ENCODE peak calls at places on chromosomes 12 and 14, in eight cellular contexts. H is GM13976, F is glutamatergic neuron, M is fibroblast of lung, I is tibial nerve, Y is LNCaP clone FGC, V is GM13977, D is psoas muscle. W is an unnamed sample.

GRCh38 chr14:70919774-70920173 is 12.5 kb downstream of the PCNX1 start:
- DNase-seq in F (no peak), V (no peak), I (no peak), H (no peak), D (no peak), M (peak), Y (no peak), W (no peak)

GRCh38 chr14:33938131-33938949 is 12.5 kb downstream of the EGLN3 start:
- DNase-seq in I (no peak), Y (peak), F (peak), H (no peak), D (peak), V (no peak), M (no peak), W (peak)

GRCh38 chr12:69284131-69284530 is 44.8 kb downstream of the CPSF6 start:
- DNase-seq in I (peak), M (peak), V (no peak), H (peak), Y (no peak), D (peak), F (peak), W (peak)

GRCh38 chr14:60760648-60761364 is 26.2 kb downstream of the MNAT1 start:
- DNase-seq in Y (peak), H (no peak), V (no peak), D (no peak), F (no peak), I (no peak), M (no peak), W (no peak)

GRCh38 chr14:98926151-98926550 is 345.8 kb downstream of the BCL11B start:
- DNase-seq in I (no peak), V (no peak), M (no peak), F (no peak), Y (no peak), H (no peak), D (no peak), W (no peak)

GRCh38 chr12:105671720-105672119 is 341.2 kb downstream of the C12orf75 start:
- DNase-seq in D (no peak), V (no peak), M (no peak), F (no peak), I (no peak), H (no peak), Y (no peak), W (no peak)

GRCh38 chr12:87661770-87662402 is 367.3 kb downstream of the C12orf50 start:
- DNase-seq in F (no peak), D (no peak), Y (no peak), M (peak), H (no peak), I (no peak), V (no peak), W (no peak)

GRCh38 chr14:71532349-71532748 is 399.9 kb upstream of the RGS6 start:
- DNase-seq in I (no peak), Y (no peak), V (no peak), F (no peak), M (peak), H (no peak), D (no peak), W (no peak)

GRCh38 chr12:124498178-124498869 is 69.1 kb downstream of the NCOR2 start:
- DNase-seq in V (no peak), D (peak), I (no peak), Y (no peak), F (no peak), M (peak), H (no peak), W (no peak)

GRCh38 chr12:30437044-30437443 is 258.6 kb downstream of the IPO8 start:
- DNase-seq in H (no peak), D (no peak), V (no peak), M (peak), Y (peak), F (no peak), I (no peak), W (no peak)

GRCh38 chr14:105842105-105842504 is 315.7 kb downstream of the TMEM121 start:
- DNase-seq in V (no peak), D (no peak), I (no peak), Y (no peak), M (no peak), H (no peak), F (no peak), W (no peak)

GRCh38 chr14:75123991-75124390 is 2.9 kb downstream of the NEK9 start:
- DNase-seq in D (no peak), F (no peak), M (peak), I (no peak), Y (no peak), H (no peak), V (peak), W (no peak)

GRCh38 chr14:97029800-97030199 is 232.6 kb downstream of the VRK1 start:
- DNase-seq in M (no peak), Y (no peak), D (no peak), I (no peak), H (no peak), F (no peak), V (no peak), W (no peak)

GRCh38 chr14:79467837-79468236 is 743.5 kb downstream of the DIO2 start:
- DNase-seq in H (no peak), Y (no peak), M (peak), F (no peak), V (no peak), D (no peak), I (no peak), W (no peak)

GRCh38 chr12:111451649-111452129 is 46.0 kb downstream of the SH2B3 start:
- DNase-seq in Y (peak), F (no peak), H (peak), V (peak), I (no peak), D (no peak), M (peak), W (no peak)

GRCh38 chr12:6965026-6965661 is 5.3 kb downstream of the PHB2 start:
- DNase-seq in I (no peak), Y (peak), F (peak), V (peak), M (peak), H (peak), D (peak), W (peak)

GRCh38 chr14:96297000-96297399 is 41.0 kb downstream of the BDKRB1 start:
- DNase-seq in H (peak), V (no peak), D (no peak), F (no peak), M (no peak), Y (no peak), I (no peak), W (no peak)

GRCh38 chr12:105672576-105672975 is 342.1 kb downstream of the C12orf75 start:
- DNase-seq in Y (no peak), F (peak), H (no peak), M (peak), V (no peak), D (peak), I (peak), W (peak)

GRCh38 chr12:14962797-14963196 is 1.4 kb upstream of the ARHGDIB start:
- DNase-seq in F (no peak), V (no peak), M (no peak), Y (no peak), D (no peak), I (no peak), H (no peak), W (no peak)

GRCh38 chr12:14964401-14964800 is 3.0 kb upstream of the ARHGDIB start:
- DNase-seq in V (no peak), M (no peak), D (no peak), H (no peak), F (no peak), I (no peak), Y (no peak), W (no peak)

GRCh38 chr12:14962180-14962579 is 779 bp upstream of the ARHGDIB start:
- DNase-seq in I (no peak), H (no peak), M (no peak), D (no peak), F (no peak), Y (no peak), V (no peak), W (no peak)

GRCh38 chr12:14965221-14965620 is 3.8 kb upstream of the ARHGDIB start:
- DNase-seq in Y (no peak), V (no peak), H (no peak), F (no peak), M (no peak), D (no peak), I (no peak), W (no peak)

GRCh38 chr12:14963520-14963919 is 2.1 kb upstream of the ARHGDIB start:
- DNase-seq in M (no peak), I (no peak), Y (no peak), H (no peak), F (no peak), V (no peak), D (no peak), W (no peak)
- TF ChIP-seq CTCF in M (no peak), I (no peak), Y (no peak), H (no peak), F (no peak), V (no peak), D (no peak), W (no peak)

DNA sequence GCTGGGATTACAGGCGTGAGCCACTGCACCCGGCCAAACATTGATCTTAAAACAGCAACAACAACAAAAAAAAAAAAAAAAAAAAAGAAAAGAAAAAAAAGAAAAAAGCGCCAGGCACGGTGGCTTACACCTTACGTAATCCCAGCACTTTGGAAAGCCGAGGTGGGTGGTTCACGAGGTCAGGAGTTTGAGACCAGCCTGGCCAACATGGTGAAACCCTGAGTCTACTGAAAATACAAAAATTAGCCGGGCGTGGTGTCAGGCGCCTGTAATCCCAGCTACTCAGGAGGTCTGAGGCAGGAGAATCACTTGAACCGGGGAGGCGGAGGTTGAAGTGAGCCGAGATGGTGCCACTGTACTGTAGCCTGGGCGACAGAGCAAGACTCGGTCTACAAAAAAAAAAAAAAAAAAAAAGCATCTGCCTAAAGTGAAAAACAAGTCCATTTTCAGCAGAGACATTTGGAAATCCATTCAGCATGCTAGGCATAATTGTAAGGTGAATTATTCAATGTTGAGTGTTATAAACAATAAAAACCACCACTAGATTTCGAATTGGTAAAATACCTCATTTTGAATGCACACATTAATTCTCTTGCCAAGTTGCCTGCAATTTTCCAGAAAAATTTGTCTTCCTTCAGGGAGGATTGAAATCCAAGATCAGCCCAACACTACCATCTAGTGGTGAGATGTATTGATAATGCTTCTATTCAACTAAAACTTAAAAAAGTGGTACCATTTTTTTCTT is 8.0 kb upstream of the CERS5 start:
- DNase-seq in V (peak), I (no peak), F (no peak), H (peak), D (no peak), Y (no peak), M (peak), W (no peak)
- TF ChIP-seq CTCF in V (peak), I (peak), F (peak), H (peak), D (peak), Y (peak), M (peak), W (peak)

GRCh38 chr12:53481957-53482586 is 17.2 kb downstream of the MAP3K12 start:
- DNase-seq in Y (no peak), D (no peak), I (no peak), V (no peak), H (no peak), M (no peak), F (no peak), W (no peak)
- TF ChIP-seq CTCF in Y (no peak), D (peak), I (peak), V (no peak), H (no peak), M (peak), F (peak), W (peak)

DNA sequence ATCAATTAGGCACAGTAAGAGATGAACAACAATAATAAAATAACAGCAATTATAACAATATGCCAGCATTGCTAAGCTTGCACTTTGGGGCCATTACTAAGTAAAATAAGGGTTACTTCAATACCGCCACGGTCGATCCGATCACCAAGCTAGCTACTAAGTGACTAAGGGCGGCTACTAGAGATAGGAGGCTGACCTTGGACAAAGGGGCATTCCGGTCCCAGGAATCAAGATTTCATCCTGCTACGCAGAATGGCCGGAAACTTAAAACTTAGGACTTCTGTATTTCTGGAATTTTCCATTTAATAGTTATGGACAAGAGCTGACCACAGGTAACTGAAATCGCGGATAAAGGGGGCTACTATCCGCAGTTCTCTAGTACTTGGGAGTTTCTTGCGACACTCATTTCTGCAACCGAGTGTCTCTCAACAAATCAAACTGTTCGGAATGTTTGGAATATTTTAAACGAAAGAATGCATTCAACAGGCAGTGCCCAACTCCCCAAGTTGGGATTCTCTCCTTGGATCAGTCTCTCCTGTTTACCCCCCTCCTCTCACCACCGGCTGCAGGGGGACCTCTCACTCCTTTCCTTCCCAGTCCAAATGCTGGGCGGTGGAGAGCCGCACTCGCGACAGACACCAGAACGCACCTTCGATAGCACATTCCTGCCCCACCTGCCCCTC is 648 bp downstream of the HEBP1 start:
- DNase-seq in F (peak), Y (no peak), D (no peak), H (no peak), V (no peak), I (no peak), M (peak), W (no peak)
- TF ChIP-seq CTCF in F (no peak), Y (no peak), D (no peak), H (no peak), V (no peak), I (no peak), M (peak), W (no peak)

DNA sequence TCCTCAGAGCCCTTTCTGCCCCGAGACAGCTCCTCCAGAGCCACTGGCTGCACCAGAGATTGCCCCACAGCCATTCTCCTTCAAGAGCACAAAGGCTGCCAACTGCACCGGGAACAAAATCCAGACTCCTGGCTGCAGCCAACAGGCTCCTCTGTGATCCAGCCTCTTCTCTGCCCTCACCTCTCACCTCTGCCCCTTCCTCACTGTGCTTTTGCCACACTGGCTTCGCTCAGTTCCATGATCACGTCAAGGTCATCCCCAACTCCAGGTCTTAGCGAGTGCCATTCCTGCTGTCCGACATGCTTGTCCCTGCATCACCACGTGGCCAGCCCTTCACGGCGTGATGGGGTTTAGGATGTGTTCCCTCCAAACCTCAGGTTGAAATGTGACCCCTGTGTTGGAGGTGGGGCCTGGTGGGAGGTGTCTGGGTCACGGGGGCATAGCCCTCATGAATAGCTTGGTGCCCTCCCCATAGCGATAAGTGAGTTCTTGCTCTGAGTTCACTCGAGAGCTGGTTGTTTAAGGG is 149.3 kb downstream of the PIWIL1 start:
- DNase-seq in D (no peak), F (no peak), Y (no peak), M (no peak), H (no peak), V (no peak), I (no peak), W (no peak)
- TF ChIP-seq CTCF in D (no peak), F (no peak), Y (no peak), M (no peak), H (no peak), V (no peak), I (no peak), W (no peak)

DNA sequence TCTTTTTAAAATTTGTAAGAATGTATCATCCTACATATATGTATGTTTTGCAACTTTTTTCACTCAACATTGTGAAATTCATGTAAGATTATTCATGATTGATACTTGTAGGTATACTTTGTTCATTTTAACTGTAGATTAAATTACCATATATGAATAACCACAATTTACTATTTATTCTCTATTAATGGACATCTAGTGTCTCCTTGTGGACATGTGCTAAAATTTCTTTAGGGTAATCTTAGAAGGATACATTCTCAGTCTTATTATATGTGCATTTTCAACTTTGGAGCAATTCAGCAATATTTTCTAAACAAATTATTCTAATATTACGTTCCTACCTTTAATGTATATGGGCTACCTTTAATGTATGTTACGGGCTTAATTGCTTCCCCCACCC is 192.4 kb downstream of the FUT8 start:
- DNase-seq in D (no peak), H (no peak), F (no peak), Y (no peak), I (no peak), V (no peak), M (peak), W (no peak)
- TF ChIP-seq CTCF in D (peak), H (no peak), F (no peak), Y (peak), I (no peak), V (no peak), M (no peak), W (peak)

DNA sequence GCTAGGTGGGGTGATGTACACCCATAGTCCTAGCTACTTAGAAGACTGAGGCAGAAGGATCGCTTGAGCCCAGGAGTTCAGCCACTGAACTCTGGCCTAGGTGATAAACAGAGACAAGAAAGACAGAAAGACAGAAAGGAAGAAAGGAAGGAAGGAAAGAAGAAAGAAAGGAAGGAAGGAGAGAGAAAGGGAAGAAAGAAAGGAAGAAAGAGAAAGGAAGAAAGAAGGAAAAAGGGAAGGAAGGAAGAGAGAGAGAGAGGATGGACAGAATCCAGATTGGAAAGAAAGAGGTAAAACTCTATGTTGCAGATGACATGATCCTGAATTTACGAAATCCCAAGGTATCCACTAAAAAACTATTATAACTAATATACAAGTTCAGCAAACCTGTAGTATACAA is 8.2 kb downstream of the INTS13 start:
- DNase-seq in F (no peak), I (no peak), V (no peak), M (no peak), H (no peak), D (no peak), Y (no peak), W (no peak)
- TF ChIP-seq CTCF in F (no peak), I (no peak), V (no peak), M (no peak), H (no peak), D (no peak), Y (no peak), W (no peak)

GRCh38 chr12:54460317-54460935 is 13.0 kb downstream of the GTSF1 start:
- DNase-seq in F (no peak), I (no peak), M (no peak), V (no peak), H (no peak), D (no peak), Y (no peak), W (no peak)
- TF ChIP-seq CTCF in F (no peak), I (no peak), M (no peak), V (no peak), H (no peak), D (no peak), Y (peak), W (no peak)

GRCh38 chr14:94373708-94374107 is 14.7 kb downstream of the SERPINA1 start:
- DNase-seq in D (no peak), M (peak), V (no peak), I (peak), Y (no peak), H (no peak), F (no peak), W (no peak)

GRCh38 chr14:94374749-94375148 is 13.7 kb downstream of the SERPINA1 start:
- DNase-seq in H (no peak), F (no peak), D (no peak), V (no peak), I (no peak), M (no peak), Y (no peak), W (no peak)

GRCh38 chr14:94370524-94370910 is 17.9 kb downstream of the SERPINA1 start:
- DNase-seq in F (no peak), V (no peak), H (no peak), Y (no peak), D (no peak), I (no peak), M (no peak), W (no peak)

GRCh38 chr14:94368956-94369355 is 19.4 kb downstream of the SERPINA1 start:
- DNase-seq in M (no peak), F (no peak), Y (no peak), H (no peak), D (no peak), I (no peak), V (no peak), W (no peak)

DNA sequence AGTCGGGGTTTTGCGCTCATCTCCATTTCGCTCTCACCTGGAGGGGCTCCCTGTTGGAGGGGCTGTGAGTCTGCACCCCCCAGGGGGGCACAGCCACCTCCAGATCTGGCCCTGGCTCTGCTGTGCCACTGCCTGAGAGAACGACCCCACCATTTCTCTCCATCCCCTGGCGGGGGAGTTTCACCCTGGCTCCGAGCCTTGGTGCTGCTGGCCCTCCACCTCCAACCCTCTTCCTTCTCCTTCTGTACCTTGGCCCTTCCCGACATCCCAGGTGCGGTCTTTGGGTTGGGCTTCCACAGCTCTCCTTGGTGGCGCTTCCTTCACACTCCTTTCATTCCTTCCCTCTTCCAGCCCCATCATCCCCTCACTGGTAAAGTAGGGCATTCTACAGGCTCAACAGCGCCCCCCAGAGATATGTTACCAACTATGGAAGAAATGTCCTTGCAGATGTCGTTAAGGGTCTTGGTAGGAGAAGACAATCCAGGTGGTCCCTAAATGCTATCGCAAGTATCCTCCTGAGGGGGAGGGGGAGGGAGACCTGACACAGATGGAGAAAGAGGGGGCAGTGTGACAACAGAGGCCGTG is 16.3 kb downstream of the SERPINA1 start:
- DNase-seq in V (no peak), I (no peak), F (no peak), Y (no peak), M (no peak), H (no peak), D (no peak), W (no peak)
- TF ChIP-seq CTCF in V (no peak), I (no peak), F (no peak), Y (no peak), M (no peak), H (no peak), D (no peak), W (no peak)